ENCODE peak calls at places on chromosomes 2 and 18, in eight cellular contexts. One of them, this sample, is unnamed.
A peak's percentile ranks its signal among the peaks of the same experiment; 100 is the strongest.

GRCh38 chr2:181750305-181750704 is 70.0 kb upstream of the NEUROD1 start:
- DNase-seq in IMR-90: no peak
- DNase-seq in memory B cell: no peak
- DNase-seq in astrocyte of the spinal cord: no peak
- DNase-seq in mucosa of gallbladder: no peak
- DNase-seq in hepatocyte: no peak
- DNase-seq in C1 segment of cervical spinal cord: no peak
- DNase-seq in AG09309: no peak
- DNase-seq in this sample: no peak

GRCh38 chr2:232857158-232857563 is 12.9 kb upstream of the SNORC start:
- DNase-seq in memory B cell: no peak
- DNase-seq in hepatocyte: peak; percentile 75
- DNase-seq in astrocyte of the spinal cord: no peak
- DNase-seq in IMR-90: peak; percentile 54
- DNase-seq in AG09309: peak; percentile 20
- DNase-seq in C1 segment of cervical spinal cord: no peak
- DNase-seq in mucosa of gallbladder: no peak
- DNase-seq in this sample: no peak

GRCh38 chr18:3603460-3604259 is 153.7 kb downstream of the TGIF1 start:
- DNase-seq in IMR-90: peak; percentile 99
- DNase-seq in hepatocyte: peak; percentile 83
- DNase-seq in C1 segment of cervical spinal cord: peak; percentile 51
- DNase-seq in astrocyte of the spinal cord: peak; percentile 98
- DNase-seq in AG09309: peak; percentile 98
- DNase-seq in mucosa of gallbladder: no peak
- DNase-seq in memory B cell: no peak
- DNase-seq in this sample: peak; percentile 96

GRCh38 chr2:112520234-112520783 is 22.0 kb upstream of the POLR1B start:
- DNase-seq in hepatocyte: no peak
- DNase-seq in memory B cell: no peak
- DNase-seq in AG09309: no peak
- DNase-seq in C1 segment of cervical spinal cord: no peak
- DNase-seq in mucosa of gallbladder: no peak
- DNase-seq in IMR-90: no peak
- DNase-seq in astrocyte of the spinal cord: no peak
- DNase-seq in this sample: no peak

GRCh38 chr2:215188078-215188477 is 49.7 kb upstream of the ABCA12 start:
- DNase-seq in memory B cell: no peak
- DNase-seq in astrocyte of the spinal cord: no peak
- DNase-seq in AG09309: no peak
- DNase-seq in C1 segment of cervical spinal cord: no peak
- DNase-seq in hepatocyte: no peak
- DNase-seq in mucosa of gallbladder: no peak
- DNase-seq in IMR-90: no peak
- DNase-seq in this sample: no peak

GRCh38 chr18:22171263-22171838 is 2.0 kb downstream of the GATA6 start:
- DNase-seq in IMR-90: no peak
- DNase-seq in memory B cell: no peak
- DNase-seq in C1 segment of cervical spinal cord: no peak
- DNase-seq in mucosa of gallbladder: no peak
- DNase-seq in hepatocyte: no peak
- DNase-seq in astrocyte of the spinal cord: no peak
- DNase-seq in AG09309: no peak
- DNase-seq in this sample: no peak

GRCh38 chr2:37738266-37738885 is 66.9 kb upstream of the CDC42EP3 start:
- DNase-seq in IMR-90: no peak
- DNase-seq in hepatocyte: no peak
- DNase-seq in memory B cell: no peak
- DNase-seq in AG09309: no peak
- DNase-seq in mucosa of gallbladder: no peak
- DNase-seq in astrocyte of the spinal cord: no peak
- DNase-seq in C1 segment of cervical spinal cord: no peak
- DNase-seq in this sample: no peak

GRCh38 chr2:235054497-235054896 is 102.7 kb downstream of the SH3BP4 start:
- DNase-seq in AG09309: no peak
- DNase-seq in mucosa of gallbladder: no peak
- DNase-seq in astrocyte of the spinal cord: no peak
- DNase-seq in memory B cell: no peak
- DNase-seq in hepatocyte: no peak
- DNase-seq in IMR-90: no peak
- DNase-seq in C1 segment of cervical spinal cord: no peak
- DNase-seq in this sample: no peak

This sample was measured in HFFc6.